ENCODE peak calls at places on chromosomes 16 and 17, in five cellular contexts. Z is ascending aorta, F is foreskin fibroblast, P is right lobe of liver, H is lower lobe of right lung. S is an unnamed sample.

GRCh38 chr16:72371307-72372081 is 199.5 kb upstream of the PMFBP1 start:
- DNase-seq in Z (no peak), F (peak; percentile 79), P (no peak), H (no peak), S (peak; percentile 55)

GRCh38 chr16:87653234-87653633 is 50.9 kb downstream of the JPH3 start:
- DNase-seq in Z (no peak), F (peak; percentile 45), P (no peak), H (no peak), S (no peak)

GRCh38 chr16:68696514-68696913 is 40.6 kb upstream of the CDH1 start:
- DNase-seq in Z (no peak), F (no peak), P (no peak), H (peak; percentile 30), S (no peak)

GRCh38 chr16:68416057-68417046 is 32.0 kb downstream of the SMPD3 start:
- DNase-seq in Z (no peak), F (no peak), P (peak; percentile 80), H (no peak), S (no peak)

GRCh38 chr17:63653018-63653417 is 30.8 kb downstream of the MAP3K3 start:
- DNase-seq in Z (no peak), F (peak; percentile 4), P (no peak), H (no peak), S (no peak)

GRCh38 chr16:29876578-29877249 is 13.7 kb upstream of the CDIPT start:
- DNase-seq in Z (no peak), F (peak; percentile 30), P (no peak), H (no peak), S (no peak)

GRCh38 chr16:68086860-68087268 is 1.7 kb downstream of the NFATC3 start:
- DNase-seq in Z (no peak), F (peak; percentile 34), P (no peak), H (no peak), S (no peak)

GRCh38 chr17:46150216-46150963 is 42.8 kb downstream of the KANSL1 start:
- DNase-seq in Z (no peak), F (no peak), P (no peak), H (no peak), S (no peak)

GRCh38 chr16:86496929-86497381 is 13.4 kb upstream of the FOXF1 start:
- DNase-seq in Z (no peak), F (no peak), P (no peak), H (no peak), S (no peak)

GRCh38 chr16:22816475-22816874 is 2.5 kb downstream of the HS3ST2 start:
- DNase-seq in Z (peak; percentile 68), F (peak; percentile 73), P (no peak), H (no peak), S (no peak)

GRCh38 chr17:37088459-37088858 is 139.7 kb downstream of the AATF start:
- DNase-seq in Z (no peak), F (no peak), P (no peak), H (no peak), S (no peak)

GRCh38 chr17:5558815-5559785 is 25.2 kb downstream of the NLRP1 start:
- DNase-seq in Z (no peak), F (no peak), P (no peak), H (no peak), S (no peak)

GRCh38 chr16:66619534-66620418 is 15.3 kb downstream of the CMTM3 start:
- DNase-seq in Z (no peak), F (peak; percentile 63), P (no peak), H (no peak), S (no peak)

GRCh38 chr16:78842950-78843349 is 743.5 kb downstream of the WWOX start:
- DNase-seq in Z (no peak), F (no peak), P (no peak), H (no peak), S (no peak)

GRCh38 chr16:27677300-27677699 is 127.4 kb downstream of the KATNIP start:
- DNase-seq in Z (no peak), F (peak; percentile 14), P (no peak), H (no peak), S (no peak)

GRCh38 chr17:15257316-15257925 is 7.7 kb downstream of the PMP22 start:
- DNase-seq in Z (peak; percentile 94), F (peak; percentile 92), P (peak; percentile 79), H (peak; percentile 78), S (peak; percentile 39)

GRCh38 chr17:40373324-40373723 is 8.8 kb upstream of the GJD3 start:
- DNase-seq in Z (no peak), F (peak; percentile 85), P (no peak), H (no peak), S (peak; percentile 57)

GRCh38 chr17:78812849-78813248 is 27.8 kb downstream of the USP36 start:
- DNase-seq in Z (no peak), F (no peak), P (peak; percentile 22), H (peak; percentile 24), S (no peak)

GRCh38 chr17:62627904-62628603 is 584 bp downstream of the MRC2 start:
- DNase-seq in Z (peak; percentile 80), F (peak; percentile 92), P (no peak), H (peak; percentile 63), S (no peak)

GRCh38 chr17:6162216-6162615 is 92.0 kb downstream of the WSCD1 start:
- DNase-seq in Z (no peak), F (no peak), P (no peak), H (no peak), S (no peak)

GRCh38 chr16:35195173-35195863 is 1735.9 kb downstream of the TP53TG3F start:
- DNase-seq in Z (no peak), F (no peak), P (no peak), H (peak; percentile 14), S (no peak)

GRCh38 chr17:29760771-29761682 is 138.3 kb upstream of the CORO6 start:
- DNase-seq in Z (peak; percentile 95), F (peak; percentile 97), P (peak; percentile 90), H (peak; percentile 94), S (no peak)

GRCh38 chr16:79509221-79509631 is 91.3 kb downstream of the MAF start:
- DNase-seq in Z (peak; percentile 68), F (no peak), P (peak; percentile 60), H (no peak), S (no peak)

GRCh38 chr16:55284718-55285099 is 39.3 kb upstream of the IRX6 start:
- DNase-seq in Z (no peak), F (no peak), P (no peak), H (no peak), S (no peak)

GRCh38 chr16:15749985-15750384 is 99.9 kb downstream of the NDE1 start:
- DNase-seq in Z (no peak), F (no peak), P (no peak), H (no peak), S (no peak)
- TF ChIP-seq CTCF in Z (no peak), F (no peak), P (no peak), H (no peak), S (no peak)

GRCh38 chr16:49664221-49665215 is 191.4 kb downstream of the ZNF423 start:
- DNase-seq in Z (no peak), F (peak; percentile 44), P (no peak), H (no peak), S (no peak)

GRCh38 chr16:49661465-49662187 is 194.3 kb downstream of the ZNF423 start:
- DNase-seq in Z (no peak), F (no peak), P (no peak), H (no peak), S (no peak)

GRCh38 chr16:49659356-49659755 is 196.6 kb downstream of the ZNF423 start:
- DNase-seq in Z (no peak), F (peak; percentile 62), P (no peak), H (no peak), S (no peak)

GRCh38 chr16:49660647-49661046 is 195.3 kb downstream of the ZNF423 start:
- DNase-seq in Z (no peak), F (no peak), P (no peak), H (no peak), S (no peak)

DNA sequence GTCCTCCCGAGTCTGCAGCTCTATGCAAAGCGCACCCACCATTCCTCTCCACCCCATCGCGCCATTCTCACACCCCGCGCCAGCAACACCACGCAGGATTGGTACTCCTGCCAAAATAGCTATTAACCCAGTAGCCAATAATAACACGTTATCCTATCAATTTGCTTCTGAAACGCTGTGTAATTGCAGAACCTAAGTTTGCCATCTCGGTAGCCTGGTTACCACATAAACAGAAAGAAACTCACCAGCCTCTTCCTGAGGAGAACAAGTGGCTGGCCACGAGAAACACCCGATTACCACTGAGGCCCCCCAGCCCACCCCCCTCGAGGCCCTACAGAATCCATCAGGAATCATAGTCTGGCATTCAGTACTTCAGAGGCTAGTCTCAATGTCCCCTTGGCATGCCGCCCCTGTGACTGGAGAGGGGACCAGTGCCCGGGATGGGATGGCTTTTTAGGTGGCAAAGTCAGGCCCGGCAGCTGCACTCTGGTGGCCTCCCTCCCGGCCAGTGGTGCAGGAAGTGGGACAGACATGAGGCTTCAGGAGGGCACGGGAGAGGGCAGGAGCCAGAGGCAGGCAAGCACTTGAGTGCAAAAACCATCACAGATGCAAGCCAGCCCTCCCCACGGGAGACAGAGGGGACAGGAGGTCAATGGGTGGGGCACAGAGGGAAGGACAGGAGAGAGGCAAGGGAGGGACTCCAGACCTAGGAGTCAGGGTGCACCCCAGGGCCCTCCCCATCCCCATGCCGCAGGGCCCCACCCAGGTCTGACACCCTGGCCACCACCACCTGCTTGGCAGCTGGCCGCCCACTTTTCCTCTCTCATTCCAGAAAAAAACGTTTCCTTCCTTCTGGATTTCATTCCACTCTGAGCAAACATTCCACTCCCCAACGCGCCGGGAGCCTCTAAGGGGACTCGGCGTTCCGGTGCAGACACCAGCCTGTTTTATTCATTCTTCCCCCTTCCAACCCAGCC is 192.5 kb downstream of the ZNF423 start:
- DNase-seq in Z (peak; percentile 69), F (peak; percentile 57), P (no peak), H (no peak), S (no peak)
- H3K4me3 ChIP-seq in Z (peak overlapping the region; percentile 11), F (peak overlapping the region; percentile 54), P (no peak overlapping the region), H (peak overlapping the region; percentile 3), S (no peak overlapping the region)

DNA sequence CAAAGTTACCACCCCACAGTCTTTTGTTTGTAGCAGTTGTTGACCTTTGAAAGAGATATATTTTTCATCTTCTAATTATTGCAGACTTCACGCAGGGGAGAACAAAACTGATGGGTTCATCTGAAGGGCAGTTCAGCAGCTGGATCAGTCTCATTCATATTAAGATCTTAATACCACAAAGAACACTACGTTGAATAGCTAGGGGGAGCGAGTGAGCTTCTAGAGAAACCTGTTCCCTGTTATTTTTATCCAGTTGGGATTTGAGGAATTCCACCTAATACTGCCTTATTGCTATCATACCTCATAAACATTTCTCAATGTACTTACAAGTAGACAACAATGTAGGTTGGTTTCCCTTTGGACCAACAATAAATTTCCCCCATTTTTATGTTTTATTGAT is 306.1 kb upstream of the KIF2B start:
- DNase-seq in Z (no peak), F (no peak), P (no peak), H (no peak), S (no peak)
- TF ChIP-seq CTCF in Z (no peak), F (no peak), P (peak; percentile 17), H (no peak), S (no peak)

DNA sequence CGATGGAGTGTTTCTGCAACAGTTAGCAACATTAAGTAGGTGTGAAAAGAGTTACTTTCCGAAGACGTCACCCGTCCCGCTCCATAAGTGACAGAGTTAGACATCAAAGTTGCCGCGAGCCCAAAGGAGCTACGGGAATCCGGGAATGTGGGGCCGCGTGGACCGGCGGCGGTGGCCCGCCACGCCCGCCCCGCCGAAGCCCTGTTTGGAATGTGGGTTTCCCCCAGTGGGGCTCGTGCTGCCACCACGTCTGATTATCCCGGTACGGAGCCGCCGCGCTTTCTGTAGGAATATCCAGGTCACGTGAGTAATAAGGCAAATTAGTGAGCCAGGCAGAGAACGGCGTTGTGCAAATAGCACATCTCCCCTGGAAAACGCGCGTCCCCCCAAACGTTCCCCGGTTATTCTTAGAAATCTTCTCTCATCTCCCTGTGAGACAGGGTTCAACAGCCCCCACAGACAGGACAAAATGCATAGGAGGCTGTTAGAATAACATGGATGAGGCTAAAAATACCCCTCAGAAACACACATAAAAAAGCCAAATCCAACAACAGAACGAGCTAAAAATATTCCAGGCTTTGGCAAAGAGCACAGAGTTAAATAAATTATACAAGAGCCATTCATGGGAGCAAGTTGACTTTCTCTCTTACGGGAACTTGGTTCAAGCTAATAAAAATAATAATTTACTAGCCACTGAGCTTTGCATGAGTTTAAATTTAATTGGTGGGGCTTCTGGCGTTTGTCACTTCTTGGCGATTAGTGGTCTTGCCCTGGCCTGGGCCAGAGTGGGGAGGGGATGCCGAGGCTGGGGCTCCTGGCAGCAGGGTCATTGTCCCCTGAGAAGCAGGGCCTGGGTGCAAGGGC is 8.6 kb downstream of the BAHCC1 start:
- DNase-seq in Z (peak; percentile 89), F (no peak), P (no peak), H (no peak), S (no peak)
- H3K4me3 ChIP-seq in Z (peak overlapping the region; percentile 14), F (no peak overlapping the region), P (no peak overlapping the region), H (peak overlapping the region; percentile 28), S (no peak overlapping the region)

S was measured in AG09309.